ENCODE peak calls at places on chromosome 21, in nine cellular contexts. S is GM03348, W is GM06990, M is neural progenitor cell, Z is PC-3, T is NCI-H1417, A is Caki2, N is endothelial cell, L is occipital lobe. Q is an unnamed sample.

GRCh38 chr21:25569084-25569483 is 38.2 kb downstream of the MRPL39 start:
- DNase-seq in S (no peak), W (no peak), M (no peak), Z (no peak), T (no peak), A (no peak), N (no peak), L (no peak), Q (no peak)

GRCh38 chr21:45080639-45081414 is 6.4 kb downstream of the ADARB1 start:
- DNase-seq in S (peak), W (no peak), M (no peak), Z (peak), T (no peak), A (no peak), N (no peak), L (no peak), Q (no peak)

GRCh38 chr21:18716578-18717138 is 313.1 kb upstream of the TMPRSS15 start:
- DNase-seq in S (no peak), W (no peak), M (no peak), Z (peak), T (peak), A (peak), N (no peak), L (no peak), Q (peak)

GRCh38 chr21:41501919-41502318 is 6.0 kb downstream of the TMPRSS2 start:
- DNase-seq in S (no peak), W (no peak), M (no peak), Z (peak), T (no peak), A (peak), N (no peak), L (peak), Q (no peak)

GRCh38 chr21:45332981-45333582 is 45.4 kb upstream of the POFUT2 start:
- DNase-seq in S (no peak), W (no peak), M (no peak), Z (no peak), T (no peak), A (no peak), N (no peak), L (no peak), Q (peak)

GRCh38 chr21:45248893-45249381 is 38.8 kb downstream of the POFUT2 start:
- DNase-seq in S (peak), W (no peak), M (peak), Z (no peak), T (peak), A (no peak), N (no peak), L (no peak), Q (no peak)

GRCh38 chr21:14541840-14542495 is 4.1 kb downstream of the SAMSN1 start:
- DNase-seq in S (no peak), W (no peak), M (no peak), Z (no peak), T (no peak), A (no peak), N (no peak), L (no peak), Q (no peak)

GRCh38 chr21:44487831-44488230 is 32.5 kb downstream of the LRRC3 start:
- DNase-seq in S (no peak), W (no peak), M (peak), Z (peak), T (no peak), A (no peak), N (no peak), L (no peak), Q (peak)

GRCh38 chr21:33334191-33334590 is 9.4 kb downstream of the IFNAR1 start:
- DNase-seq in S (no peak), W (no peak), M (no peak), Z (no peak), T (no peak), A (no peak), N (no peak), L (no peak), Q (no peak)

GRCh38 chr21:42164064-42164789 is 54.7 kb upstream of the ABCG1 start:
- DNase-seq in S (no peak), W (no peak), M (peak), Z (peak), T (peak), A (peak), N (peak), L (no peak), Q (peak)

GRCh38 chr21:39353295-39353694 is 4.4 kb upstream of the HMGN1 start:
- DNase-seq in S (no peak), W (no peak), M (no peak), Z (no peak), T (no peak), A (no peak), N (no peak), L (no peak), Q (no peak)

GRCh38 chr21:32777269-32777668 is 5.7 kb upstream of the PAXBP1 start:
- DNase-seq in S (no peak), W (no peak), M (no peak), Z (no peak), T (no peak), A (no peak), N (no peak), L (no peak), Q (no peak)

GRCh38 chr21:17514124-17514481 is 1.3 kb downstream of the CXADR start:
- DNase-seq in S (peak), W (no peak), M (peak), Z (peak), T (no peak), A (no peak), N (no peak), L (no peak), Q (no peak)

GRCh38 chr21:45466330-45467220 is 61.6 kb downstream of the COL18A1 start:
- DNase-seq in S (no peak), W (no peak), M (no peak), Z (no peak), T (no peak), A (no peak), N (no peak), L (no peak), Q (no peak)

GRCh38 chr21:33901421-33902288 is 13.9 kb downstream of the ATP5PO start:
- DNase-seq in S (peak), W (no peak), M (peak), Z (peak), T (peak), A (peak), N (peak), L (no peak), Q (peak)

GRCh38 chr21:27225142-27225541 is 258.3 kb upstream of the ADAMTS5 start:
- DNase-seq in S (peak), W (no peak), M (no peak), Z (no peak), T (no peak), A (no peak), N (no peak), L (no peak), Q (no peak)

GRCh38 chr21:28111151-28111619 is 881.5 kb downstream of the LTN1 start:
- DNase-seq in S (peak), W (no peak), M (no peak), Z (no peak), T (no peak), A (no peak), N (no peak), L (no peak), Q (no peak)

GRCh38 chr21:41777934-41778815 is 11.3 kb upstream of the RIPK4 start:
- DNase-seq in S (peak), W (no peak), M (peak), Z (peak), T (peak), A (peak), N (peak), L (peak), Q (no peak)

GRCh38 chr21:46253610-46254124 is 25.1 kb upstream of the LSS start:
- DNase-seq in S (no peak), W (peak), M (no peak), Z (no peak), T (no peak), A (no peak), N (no peak), L (no peak), Q (no peak)

GRCh38 chr21:31354122-31354521 is 10.1 kb upstream of the TIAM1 start:
- DNase-seq in S (no peak), W (no peak), M (no peak), Z (peak), T (no peak), A (no peak), N (no peak), L (no peak), Q (no peak)